ENCODE peak calls at places on chromosomes 7 and 10, in six cellular contexts. L is AG04450, O is thoracic aorta, E is MM.1S, W is kidney, B is ascending aorta. Z is an unnamed sample.

GRCh38 chr10:13719411-13719810 is 132.6 kb downstream of the PRPF18 start:
- DNase-seq in B (no peak), O (no peak), L (no peak), E (no peak), W (no peak), Z (no peak)

GRCh38 chr10:67923551-67923950 is 39.1 kb downstream of the SIRT1 start:
- DNase-seq in O (no peak), W (no peak), E (no peak), B (no peak), L (no peak), Z (no peak)

GRCh38 chr10:101080933-101081546 is 19.3 kb downstream of the KAZALD1 start:
- DNase-seq in O (no peak), E (no peak), L (no peak), B (no peak), W (no peak), Z (no peak)

GRCh38 chr10:83886871-83887270 is 252.4 kb upstream of the GHITM start:
- DNase-seq in L (no peak), W (no peak), B (no peak), O (no peak), E (no peak), Z (no peak)

GRCh38 chr10:116836087-116836486 is 13.2 kb upstream of the ENO4 start:
- DNase-seq in O (no peak), E (no peak), L (no peak), B (no peak), W (no peak), Z (no peak)

GRCh38 chr7:94655884-94656657 is at the start of gene SGCE:
- DNase-seq in L (peak), E (peak), B (no peak), W (peak), O (no peak), Z (peak)

GRCh38 chr10:96700477-96701099 is 19.7 kb downstream of the PIK3AP1 start:
- DNase-seq in O (no peak), L (no peak), E (no peak), W (no peak), B (no peak), Z (no peak)

GRCh38 chr7:155052982-155053381 is 17.1 kb upstream of the HTR5A start:
- DNase-seq in W (no peak), B (no peak), E (no peak), L (no peak), O (no peak), Z (no peak)

GRCh38 chr10:133154996-133155778 is 4.8 kb upstream of the KNDC1 start:
- DNase-seq in B (no peak), O (no peak), E (no peak), L (no peak), W (no peak), Z (peak)

GRCh38 chr10:11875499-11876281 is 52.5 kb downstream of the PROSER2 start:
- DNase-seq in W (peak), E (no peak), O (peak), B (no peak), L (peak), Z (peak)

GRCh38 chr7:47713595-47713994 is 131.7 kb upstream of the TNS3 start:
- DNase-seq in E (no peak), W (no peak), O (no peak), L (no peak), B (no peak), Z (no peak)

GRCh38 chr7:147096629-147097028 is 980.0 kb downstream of the CNTNAP2 start:
- DNase-seq in W (no peak), L (no peak), O (no peak), B (no peak), E (no peak), Z (no peak)

GRCh38 chr10:133481086-133481643 is 27.4 kb downstream of the SCART1 start:
- DNase-seq in O (no peak), W (no peak), E (no peak), B (no peak), L (no peak), Z (no peak)

DNA sequence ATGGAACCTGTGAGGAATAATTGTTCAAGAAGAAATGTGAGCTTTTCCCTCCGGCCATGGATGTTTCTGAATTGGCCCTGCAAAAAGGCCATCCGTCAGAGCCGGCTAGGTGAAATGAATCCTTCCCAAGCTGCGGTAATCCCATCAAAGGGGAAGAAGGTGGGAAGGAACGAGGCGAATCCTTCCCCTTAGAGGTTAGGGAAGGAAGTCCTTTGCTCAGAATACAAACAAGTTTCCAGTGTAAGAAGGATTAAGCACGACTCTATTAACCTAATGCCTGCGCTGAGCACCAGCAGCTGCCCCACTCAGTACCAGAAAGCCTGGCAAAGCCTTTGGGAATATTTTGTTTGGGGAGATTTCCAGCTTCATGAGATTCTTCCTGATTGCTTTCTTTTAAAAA is 42.8 kb downstream of the CLRN3 start:
- DNase-seq in E (no peak), B (no peak), L (no peak), W (no peak), O (no peak), Z (no peak)
- H3K27ac ChIP-seq in E (no peak), B (no peak), L (no peak), W (no peak), O (no peak), Z (no peak)

GRCh38 chr10:63265646-63266207 is 132.6 kb downstream of the NRBF2 start:
- DNase-seq in L (no peak), B (no peak), E (no peak), O (no peak), W (no peak), Z (no peak)

GRCh38 chr10:63267414-63268138 is 134.4 kb downstream of the NRBF2 start:
- DNase-seq in O (no peak), L (peak), W (no peak), B (no peak), E (peak), Z (no peak)

GRCh38 chr10:63268139-63268797 is 135.1 kb downstream of the NRBF2 start:
- DNase-seq in O (no peak), E (peak), L (no peak), W (no peak), B (no peak), Z (no peak)

GRCh38 chr10:63266337-63267327 is 133.5 kb downstream of the NRBF2 start:
- DNase-seq in W (no peak), O (no peak), L (no peak), E (peak), B (no peak), Z (no peak)

GRCh38 chr10:63268798-63269503 is 135.8 kb downstream of the NRBF2 start:
- DNase-seq in O (peak), B (peak), W (peak), E (peak), L (peak), Z (peak)
- H3K4me3 ChIP-seq in O (peak), B (peak), W (peak), E (peak), L (peak), Z (peak)

GRCh38 chr7:41830271-41830670 is 127.4 kb upstream of the INHBA start:
- DNase-seq in E (no peak), W (no peak), O (no peak), L (no peak), B (no peak), Z (no peak)

GRCh38 chr7:41835977-41836530 is 133.2 kb upstream of the INHBA start:
- DNase-seq in W (no peak), L (no peak), O (no peak), B (no peak), E (no peak), Z (no peak)

GRCh38 chr7:41832936-41833335 is 130.0 kb upstream of the INHBA start:
- DNase-seq in L (no peak), W (no peak), B (no peak), O (no peak), E (no peak), Z (no peak)

DNA sequence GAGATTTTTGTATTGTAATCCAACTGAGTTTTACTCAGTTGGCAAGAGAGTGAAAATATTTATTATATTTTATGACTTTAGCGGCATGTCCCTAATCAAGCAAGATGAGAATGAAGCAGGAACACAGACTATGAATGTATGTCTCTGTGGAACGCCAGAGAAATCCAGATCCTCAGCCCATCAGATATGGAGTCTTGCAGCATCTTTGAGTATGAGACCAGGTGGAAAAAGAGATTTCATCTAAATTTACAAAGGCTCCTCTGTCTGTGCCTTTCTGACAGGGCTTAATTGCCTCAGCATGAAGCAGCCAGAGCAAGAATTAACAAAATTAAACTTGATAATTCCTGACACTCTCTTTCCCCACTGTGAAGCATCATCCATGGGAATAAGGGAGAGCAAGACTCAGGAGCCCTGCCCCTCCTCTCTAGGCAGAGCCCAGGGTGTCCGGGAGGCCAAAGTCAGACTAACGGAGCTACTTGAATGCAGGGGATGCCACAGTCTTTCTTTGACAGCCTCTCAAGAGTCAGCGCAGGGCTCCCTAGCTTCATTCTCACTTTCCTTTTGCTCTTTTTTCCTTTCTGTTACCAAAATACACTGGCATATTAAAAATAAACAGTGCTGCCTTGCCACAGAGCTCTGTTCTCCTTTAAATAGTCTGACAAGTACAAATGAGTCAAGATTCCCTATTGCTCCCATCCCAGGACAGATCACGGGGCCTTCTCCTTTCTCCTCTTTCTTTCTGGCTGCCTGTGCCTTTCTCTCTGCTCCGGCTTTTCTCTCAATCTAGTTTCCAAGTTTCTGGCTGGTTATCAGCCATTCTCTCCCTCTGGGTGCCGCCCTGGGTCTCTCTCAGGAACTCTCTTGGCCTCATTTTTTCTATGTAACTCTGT is 132.2 kb upstream of the INHBA start:
- DNase-seq in E (no peak), B (no peak), L (no peak), O (no peak), W (no peak), Z (no peak)
- H3K27ac ChIP-seq in E (peak), B (peak), L (no peak), O (peak), W (no peak), Z (peak)

DNA sequence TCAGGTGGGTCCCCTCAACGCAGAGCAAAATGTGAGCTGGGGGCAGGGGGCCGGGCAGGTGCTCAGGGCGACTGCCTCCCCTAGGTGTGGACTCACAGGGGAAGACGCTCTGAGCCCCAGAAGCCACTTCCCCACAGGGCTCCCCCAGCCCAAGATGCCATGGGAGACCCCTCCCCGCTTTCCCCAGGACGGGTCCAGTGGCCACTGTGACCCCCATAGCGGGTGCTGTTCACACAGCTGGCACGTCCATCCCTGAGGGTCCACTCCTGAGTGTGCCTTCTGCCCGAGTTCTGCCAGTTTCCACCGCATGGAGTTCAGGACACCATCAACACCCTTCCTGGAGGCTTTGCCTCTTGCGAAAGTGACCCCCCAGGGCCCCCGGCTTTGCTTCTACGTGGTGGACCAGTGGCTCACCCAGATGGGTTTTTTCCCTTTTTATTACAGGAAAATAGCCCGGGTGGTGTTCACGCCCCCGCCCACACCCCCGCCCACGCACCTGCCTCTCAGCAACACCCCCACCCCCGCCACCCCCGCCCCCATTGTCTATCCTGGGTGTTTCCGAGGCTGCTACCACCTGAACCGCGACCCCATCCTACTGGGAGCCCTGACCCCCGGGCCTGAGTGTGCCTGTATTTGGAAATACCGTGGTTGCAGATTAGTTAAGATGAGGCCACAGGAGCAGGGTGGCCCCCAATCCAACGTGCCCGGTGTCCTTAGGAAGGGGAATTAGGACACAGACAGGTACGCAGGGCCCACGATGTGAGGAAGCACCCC is 32.0 kb downstream of the ADAP1 start:
- DNase-seq in O (no peak), E (no peak), W (peak), B (peak), L (no peak), Z (peak)
- H3K4me3 ChIP-seq in O (peak), E (peak), W (no peak), B (no peak), L (no peak), Z (no peak)

GRCh38 chr7:139427788-139428187 is 55.7 kb downstream of the KLRG2 start:
- DNase-seq in O (no peak), B (no peak), E (no peak), W (no peak), L (no peak), Z (no peak)

GRCh38 chr7:139430443-139430842 is 53.0 kb downstream of the KLRG2 start:
- DNase-seq in B (no peak), L (no peak), E (no peak), O (no peak), W (no peak), Z (no peak)

GRCh38 chr7:139427029-139427420 is 56.4 kb downstream of the KLRG2 start:
- DNase-seq in W (no peak), L (no peak), O (no peak), E (no peak), B (no peak), Z (no peak)

GRCh38 chr7:139431459-139431858 is 52.0 kb downstream of the KLRG2 start:
- DNase-seq in L (no peak), W (no peak), B (no peak), E (no peak), O (no peak), Z (no peak)

DNA sequence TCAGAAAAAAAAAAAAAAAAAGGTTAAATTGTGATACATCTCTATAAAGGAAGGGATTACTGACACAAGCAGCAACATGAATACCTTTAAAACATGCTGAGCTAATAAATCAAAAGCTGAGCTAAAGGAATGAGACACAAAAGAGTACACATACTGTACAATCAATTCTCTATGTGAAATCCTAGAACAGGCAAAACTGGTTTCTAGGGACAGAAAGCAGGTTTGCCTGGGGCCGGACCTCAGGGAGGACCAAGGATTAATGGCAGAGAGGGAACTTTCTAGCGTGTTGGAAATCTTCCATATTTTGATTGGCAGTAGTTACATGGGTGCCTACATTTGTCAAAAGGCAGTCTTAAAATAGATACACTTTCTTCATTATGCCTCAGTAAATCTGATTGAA is 52.5 kb downstream of the KLRG2 start:
- DNase-seq in B (no peak), W (no peak), L (no peak), O (no peak), E (no peak), Z (no peak)
- H3K27ac ChIP-seq in B (peak), W (no peak), L (no peak), O (peak), E (no peak), Z (no peak)

DNA sequence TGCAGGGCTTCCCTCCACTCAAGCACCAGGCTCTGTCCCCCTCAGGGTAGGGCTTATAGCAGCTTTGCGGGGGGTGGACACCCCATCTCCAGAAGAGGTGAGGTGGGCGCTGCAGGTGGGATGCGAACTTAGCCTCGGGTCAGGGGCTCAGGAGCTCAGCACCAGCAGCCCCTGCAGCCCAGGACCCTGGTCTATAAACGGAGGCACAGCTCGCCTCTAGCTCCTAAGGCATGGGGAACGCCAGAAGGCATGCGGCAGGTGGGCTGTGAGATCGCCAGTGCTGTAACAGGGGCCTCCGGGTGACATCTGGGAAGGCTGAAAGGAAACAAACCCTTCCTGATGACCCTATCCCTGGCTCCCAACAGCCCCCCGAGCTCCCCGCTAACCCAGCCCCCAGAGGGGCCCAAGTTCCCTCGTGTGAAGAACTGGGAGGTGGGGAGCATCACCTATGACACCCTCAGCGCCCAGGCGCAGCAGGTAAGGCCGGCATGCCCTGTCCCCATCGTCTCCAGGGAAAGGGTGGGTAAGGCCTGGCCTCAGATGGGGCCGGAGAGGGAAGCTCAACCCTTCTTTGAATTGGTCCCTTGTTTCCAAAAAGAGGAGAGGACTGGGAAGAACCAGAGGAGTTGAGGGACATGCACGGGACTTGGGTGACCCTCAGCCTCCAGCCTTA is 4.2 kb downstream of the NOS3 start:
- DNase-seq in O (no peak), B (no peak), W (no peak), L (no peak), E (no peak), Z (no peak)
- H3K4me3 ChIP-seq in O (peak), B (peak), W (no peak), L (no peak), E (no peak), Z (no peak)

DNA sequence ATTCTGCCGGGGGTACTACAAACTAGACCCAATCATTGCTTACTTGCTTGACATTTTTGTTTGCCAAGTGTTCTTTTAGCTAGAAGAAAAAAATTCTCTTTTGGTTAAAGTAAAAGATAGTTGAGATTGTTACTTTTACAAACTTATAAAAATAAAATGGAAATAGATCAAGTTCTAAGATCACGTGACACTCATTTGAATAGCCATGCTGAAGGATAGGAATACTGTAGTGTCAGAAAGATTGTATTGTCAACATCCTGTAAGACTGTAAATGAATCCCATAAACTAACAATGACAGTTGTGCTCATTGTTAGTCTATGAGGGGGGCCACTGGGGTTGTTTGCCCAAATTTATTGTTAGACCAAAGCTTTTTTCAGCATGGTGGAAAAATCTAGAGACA is 10.5 kb downstream of the NRG3 start:
- DNase-seq in L (no peak), W (no peak), O (no peak), B (no peak), E (no peak), Z (no peak)
- H3K27ac ChIP-seq in L (no peak), W (no peak), O (no peak), B (no peak), E (no peak), Z (no peak)